ENCODE peak calls at places on chromosomes 4 and X, in eight cellular contexts. One of them, this sample, is unnamed.

GRCh38 chr4:41882622-41883347 is 52.4 kb upstream of the TMEM33 start:
- DNase-seq in stimulated activated CD4-positive, alpha-beta T cell treated with anti-CD3 and anti-CD28 coated beads, TNF-alpha, amount 100 ng/mL, for 24 hours: peak; percentile 48
- DNase-seq in activated gamma-delta T cell treated with Interleukin-2 at 50 U/mL for 16 hours: peak; percentile 42
- DNase-seq in CD8-positive, alpha-beta memory T cell: peak; percentile 23
- DNase-seq in NCI-H1105 treated with DMSO at 0.1 percent for 48 hours: peak; percentile 59
- DNase-seq in suprapubic skin: no peak
- DNase-seq in fibroblast of gingiva: peak; percentile 14
- DNase-seq in mammary epithelial cell: peak; percentile 21
- DNase-seq in this sample: no peak

GRCh38 chr4:67083496-67083895 is 461.8 kb downstream of the CENPC start:
- DNase-seq in stimulated activated CD4-positive, alpha-beta T cell treated with anti-CD3 and anti-CD28 coated beads, TNF-alpha, amount 100 ng/mL, for 24 hours: no peak
- DNase-seq in activated gamma-delta T cell treated with Interleukin-2 at 50 U/mL for 16 hours: no peak
- DNase-seq in CD8-positive, alpha-beta memory T cell: no peak
- DNase-seq in NCI-H1105 treated with DMSO at 0.1 percent for 48 hours: no peak
- DNase-seq in suprapubic skin: no peak
- DNase-seq in fibroblast of gingiva: no peak
- DNase-seq in mammary epithelial cell: no peak
- DNase-seq in this sample: no peak

GRCh38 chr4:147736458-147736857 is 4.6 kb downstream of the ARHGAP10 start:
- DNase-seq in stimulated activated CD4-positive, alpha-beta T cell treated with anti-CD3 and anti-CD28 coated beads, TNF-alpha, amount 100 ng/mL, for 24 hours: no peak
- DNase-seq in activated gamma-delta T cell treated with Interleukin-2 at 50 U/mL for 16 hours: no peak
- DNase-seq in CD8-positive, alpha-beta memory T cell: no peak
- DNase-seq in NCI-H1105 treated with DMSO at 0.1 percent for 48 hours: no peak
- DNase-seq in suprapubic skin: no peak
- DNase-seq in fibroblast of gingiva: peak; percentile 78
- DNase-seq in mammary epithelial cell: peak; percentile 66
- DNase-seq in this sample: no peak

GRCh38 chr4:125705681-125706080 is 390.9 kb downstream of the FAT4 start:
- DNase-seq in stimulated activated CD4-positive, alpha-beta T cell treated with anti-CD3 and anti-CD28 coated beads, TNF-alpha, amount 100 ng/mL, for 24 hours: no peak
- DNase-seq in activated gamma-delta T cell treated with Interleukin-2 at 50 U/mL for 16 hours: no peak
- DNase-seq in CD8-positive, alpha-beta memory T cell: no peak
- DNase-seq in NCI-H1105 treated with DMSO at 0.1 percent for 48 hours: no peak
- DNase-seq in suprapubic skin: no peak
- DNase-seq in fibroblast of gingiva: no peak
- DNase-seq in mammary epithelial cell: no peak
- DNase-seq in this sample: no peak

GRCh38 chr4:105246712-105247111 is 100.0 kb downstream of the TET2 start:
- DNase-seq in stimulated activated CD4-positive, alpha-beta T cell treated with anti-CD3 and anti-CD28 coated beads, TNF-alpha, amount 100 ng/mL, for 24 hours: no peak
- DNase-seq in activated gamma-delta T cell treated with Interleukin-2 at 50 U/mL for 16 hours: no peak
- DNase-seq in CD8-positive, alpha-beta memory T cell: no peak
- DNase-seq in NCI-H1105 treated with DMSO at 0.1 percent for 48 hours: no peak
- DNase-seq in suprapubic skin: no peak
- DNase-seq in fibroblast of gingiva: peak; percentile 68
- DNase-seq in mammary epithelial cell: no peak
- DNase-seq in this sample: no peak

GRCh38 chr4:101346562-101347266 is 612 bp downstream of the PPP3CA start:
- DNase-seq in stimulated activated CD4-positive, alpha-beta T cell treated with anti-CD3 and anti-CD28 coated beads, TNF-alpha, amount 100 ng/mL, for 24 hours: peak; percentile 44
- DNase-seq in activated gamma-delta T cell treated with Interleukin-2 at 50 U/mL for 16 hours: peak; percentile 55
- DNase-seq in CD8-positive, alpha-beta memory T cell: peak; percentile 53
- DNase-seq in NCI-H1105 treated with DMSO at 0.1 percent for 48 hours: peak; percentile 25
- DNase-seq in suprapubic skin: peak; percentile 89
- DNase-seq in fibroblast of gingiva: peak; percentile 69
- DNase-seq in mammary epithelial cell: peak; percentile 65
- DNase-seq in this sample: peak; percentile 76

GRCh38 chr4:24330198-24330972 is 254.0 kb downstream of the DHX15 start:
- DNase-seq in stimulated activated CD4-positive, alpha-beta T cell treated with anti-CD3 and anti-CD28 coated beads, TNF-alpha, amount 100 ng/mL, for 24 hours: no peak
- DNase-seq in activated gamma-delta T cell treated with Interleukin-2 at 50 U/mL for 16 hours: no peak
- DNase-seq in CD8-positive, alpha-beta memory T cell: no peak
- DNase-seq in NCI-H1105 treated with DMSO at 0.1 percent for 48 hours: no peak
- DNase-seq in suprapubic skin: no peak
- DNase-seq in fibroblast of gingiva: peak; percentile 83
- DNase-seq in mammary epithelial cell: no peak
- DNase-seq in this sample: no peak

GRCh38 chr4:7023486-7023885 is 19.7 kb upstream of the TADA2B start:
- DNase-seq in stimulated activated CD4-positive, alpha-beta T cell treated with anti-CD3 and anti-CD28 coated beads, TNF-alpha, amount 100 ng/mL, for 24 hours: no peak
- DNase-seq in activated gamma-delta T cell treated with Interleukin-2 at 50 U/mL for 16 hours: no peak
- DNase-seq in CD8-positive, alpha-beta memory T cell: no peak
- DNase-seq in NCI-H1105 treated with DMSO at 0.1 percent for 48 hours: no peak
- DNase-seq in suprapubic skin: no peak
- DNase-seq in fibroblast of gingiva: no peak
- DNase-seq in mammary epithelial cell: no peak
- DNase-seq in this sample: no peak

GRCh38 chr4:140931904-140932303 is 175.7 kb upstream of the TBC1D9 start:
- DNase-seq in stimulated activated CD4-positive, alpha-beta T cell treated with anti-CD3 and anti-CD28 coated beads, TNF-alpha, amount 100 ng/mL, for 24 hours: no peak
- DNase-seq in activated gamma-delta T cell treated with Interleukin-2 at 50 U/mL for 16 hours: no peak
- DNase-seq in CD8-positive, alpha-beta memory T cell: no peak
- DNase-seq in NCI-H1105 treated with DMSO at 0.1 percent for 48 hours: no peak
- DNase-seq in suprapubic skin: no peak
- DNase-seq in fibroblast of gingiva: no peak
- DNase-seq in mammary epithelial cell: no peak
- DNase-seq in this sample: no peak

GRCh38 chr4:138053601-138054322 is 188.4 kb downstream of the SLC7A11 start:
- DNase-seq in stimulated activated CD4-positive, alpha-beta T cell treated with anti-CD3 and anti-CD28 coated beads, TNF-alpha, amount 100 ng/mL, for 24 hours: no peak
- DNase-seq in activated gamma-delta T cell treated with Interleukin-2 at 50 U/mL for 16 hours: no peak
- DNase-seq in CD8-positive, alpha-beta memory T cell: no peak
- DNase-seq in NCI-H1105 treated with DMSO at 0.1 percent for 48 hours: no peak
- DNase-seq in suprapubic skin: no peak
- DNase-seq in fibroblast of gingiva: peak; percentile 76
- DNase-seq in mammary epithelial cell: peak; percentile 85
- DNase-seq in this sample: no peak

GRCh38 chr4:91769912-91770311 is 533.9 kb upstream of the GRID2 start:
- DNase-seq in stimulated activated CD4-positive, alpha-beta T cell treated with anti-CD3 and anti-CD28 coated beads, TNF-alpha, amount 100 ng/mL, for 24 hours: no peak
- DNase-seq in activated gamma-delta T cell treated with Interleukin-2 at 50 U/mL for 16 hours: no peak
- DNase-seq in CD8-positive, alpha-beta memory T cell: no peak
- DNase-seq in NCI-H1105 treated with DMSO at 0.1 percent for 48 hours: no peak
- DNase-seq in suprapubic skin: no peak
- DNase-seq in fibroblast of gingiva: no peak
- DNase-seq in mammary epithelial cell: no peak
- DNase-seq in this sample: no peak

GRCh38 chr4:48081196-48081595 is 52.9 kb downstream of the TXK start:
- DNase-seq in stimulated activated CD4-positive, alpha-beta T cell treated with anti-CD3 and anti-CD28 coated beads, TNF-alpha, amount 100 ng/mL, for 24 hours: no peak
- DNase-seq in activated gamma-delta T cell treated with Interleukin-2 at 50 U/mL for 16 hours: no peak
- DNase-seq in CD8-positive, alpha-beta memory T cell: no peak
- DNase-seq in NCI-H1105 treated with DMSO at 0.1 percent for 48 hours: no peak
- DNase-seq in suprapubic skin: no peak
- DNase-seq in fibroblast of gingiva: no peak
- DNase-seq in mammary epithelial cell: no peak
- DNase-seq in this sample: no peak

GRCh38 chr4:144591401-144591800 is 54.6 kb upstream of the HHIP start:
- DNase-seq in stimulated activated CD4-positive, alpha-beta T cell treated with anti-CD3 and anti-CD28 coated beads, TNF-alpha, amount 100 ng/mL, for 24 hours: no peak
- DNase-seq in activated gamma-delta T cell treated with Interleukin-2 at 50 U/mL for 16 hours: no peak
- DNase-seq in CD8-positive, alpha-beta memory T cell: no peak
- DNase-seq in NCI-H1105 treated with DMSO at 0.1 percent for 48 hours: peak; percentile 82
- DNase-seq in suprapubic skin: no peak
- DNase-seq in fibroblast of gingiva: peak; percentile 76
- DNase-seq in mammary epithelial cell: peak; percentile 70
- DNase-seq in this sample: no peak

GRCh38 chr4:110799171-110799570 is 176.3 kb upstream of the PITX2 start:
- DNase-seq in stimulated activated CD4-positive, alpha-beta T cell treated with anti-CD3 and anti-CD28 coated beads, TNF-alpha, amount 100 ng/mL, for 24 hours: no peak
- DNase-seq in activated gamma-delta T cell treated with Interleukin-2 at 50 U/mL for 16 hours: no peak
- DNase-seq in CD8-positive, alpha-beta memory T cell: no peak
- DNase-seq in NCI-H1105 treated with DMSO at 0.1 percent for 48 hours: no peak
- DNase-seq in suprapubic skin: no peak
- DNase-seq in fibroblast of gingiva: no peak
- DNase-seq in mammary epithelial cell: no peak
- DNase-seq in this sample: no peak

GRCh38 chr4:140793291-140793690 is 37.1 kb upstream of the TBC1D9 start:
- DNase-seq in stimulated activated CD4-positive, alpha-beta T cell treated with anti-CD3 and anti-CD28 coated beads, TNF-alpha, amount 100 ng/mL, for 24 hours: no peak
- DNase-seq in activated gamma-delta T cell treated with Interleukin-2 at 50 U/mL for 16 hours: no peak
- DNase-seq in CD8-positive, alpha-beta memory T cell: no peak
- DNase-seq in NCI-H1105 treated with DMSO at 0.1 percent for 48 hours: no peak
- DNase-seq in suprapubic skin: no peak
- DNase-seq in fibroblast of gingiva: no peak
- DNase-seq in mammary epithelial cell: no peak
- DNase-seq in this sample: no peak

GRCh38 chr4:94577136-94577535 is 125.4 kb downstream of the PDLIM5 start:
- DNase-seq in stimulated activated CD4-positive, alpha-beta T cell treated with anti-CD3 and anti-CD28 coated beads, TNF-alpha, amount 100 ng/mL, for 24 hours: no peak
- DNase-seq in activated gamma-delta T cell treated with Interleukin-2 at 50 U/mL for 16 hours: no peak
- DNase-seq in CD8-positive, alpha-beta memory T cell: no peak
- DNase-seq in NCI-H1105 treated with DMSO at 0.1 percent for 48 hours: peak; percentile 77
- DNase-seq in suprapubic skin: no peak
- DNase-seq in fibroblast of gingiva: peak; percentile 60
- DNase-seq in mammary epithelial cell: no peak
- DNase-seq in this sample: no peak

GRCh38 chrX:77597090-77597489 is 149.9 kb downstream of the FGF16 start:
- DNase-seq in stimulated activated CD4-positive, alpha-beta T cell treated with anti-CD3 and anti-CD28 coated beads, TNF-alpha, amount 100 ng/mL, for 24 hours: no peak
- DNase-seq in activated gamma-delta T cell treated with Interleukin-2 at 50 U/mL for 16 hours: no peak
- DNase-seq in CD8-positive, alpha-beta memory T cell: no peak
- DNase-seq in NCI-H1105 treated with DMSO at 0.1 percent for 48 hours: no peak
- DNase-seq in suprapubic skin: no peak
- DNase-seq in fibroblast of gingiva: peak; percentile 16
- DNase-seq in mammary epithelial cell: peak; percentile 8
- DNase-seq in this sample: no peak

GRCh38 chr4:22500831-22501714 is 14.8 kb downstream of the ADGRA3 start:
- DNase-seq in stimulated activated CD4-positive, alpha-beta T cell treated with anti-CD3 and anti-CD28 coated beads, TNF-alpha, amount 100 ng/mL, for 24 hours: peak; percentile 31
- DNase-seq in activated gamma-delta T cell treated with Interleukin-2 at 50 U/mL for 16 hours: no peak
- DNase-seq in CD8-positive, alpha-beta memory T cell: no peak
- DNase-seq in NCI-H1105 treated with DMSO at 0.1 percent for 48 hours: no peak
- DNase-seq in suprapubic skin: no peak
- DNase-seq in fibroblast of gingiva: no peak
- DNase-seq in mammary epithelial cell: peak; percentile 95
- DNase-seq in this sample: no peak

GRCh38 chrX:2418000-2418399 is 82.8 kb downstream of the DHRSX start:
- DNase-seq in stimulated activated CD4-positive, alpha-beta T cell treated with anti-CD3 and anti-CD28 coated beads, TNF-alpha, amount 100 ng/mL, for 24 hours: no peak
- DNase-seq in activated gamma-delta T cell treated with Interleukin-2 at 50 U/mL for 16 hours: no peak
- DNase-seq in CD8-positive, alpha-beta memory T cell: no peak
- DNase-seq in NCI-H1105 treated with DMSO at 0.1 percent for 48 hours: no peak
- DNase-seq in suprapubic skin: no peak
- DNase-seq in fibroblast of gingiva: no peak
- DNase-seq in mammary epithelial cell: no peak
- DNase-seq in this sample: no peak

GRCh38 chr4:24042094-24042493 is 152.2 kb upstream of the PPARGC1A start:
- DNase-seq in stimulated activated CD4-positive, alpha-beta T cell treated with anti-CD3 and anti-CD28 coated beads, TNF-alpha, amount 100 ng/mL, for 24 hours: no peak
- DNase-seq in activated gamma-delta T cell treated with Interleukin-2 at 50 U/mL for 16 hours: no peak
- DNase-seq in CD8-positive, alpha-beta memory T cell: no peak
- DNase-seq in NCI-H1105 treated with DMSO at 0.1 percent for 48 hours: no peak
- DNase-seq in suprapubic skin: no peak
- DNase-seq in fibroblast of gingiva: peak; percentile 97
- DNase-seq in mammary epithelial cell: no peak
- DNase-seq in this sample: no peak

GRCh38 chr4:107643021-107643420 is 77.0 kb downstream of the PAPSS1 start:
- DNase-seq in stimulated activated CD4-positive, alpha-beta T cell treated with anti-CD3 and anti-CD28 coated beads, TNF-alpha, amount 100 ng/mL, for 24 hours: no peak
- DNase-seq in activated gamma-delta T cell treated with Interleukin-2 at 50 U/mL for 16 hours: no peak
- DNase-seq in CD8-positive, alpha-beta memory T cell: no peak
- DNase-seq in NCI-H1105 treated with DMSO at 0.1 percent for 48 hours: no peak
- DNase-seq in suprapubic skin: no peak
- DNase-seq in fibroblast of gingiva: peak; percentile 36
- DNase-seq in mammary epithelial cell: no peak
- DNase-seq in this sample: no peak

GRCh38 chr4:157978680-157979361 is 194.0 kb downstream of the GASK1B start:
- DNase-seq in stimulated activated CD4-positive, alpha-beta T cell treated with anti-CD3 and anti-CD28 coated beads, TNF-alpha, amount 100 ng/mL, for 24 hours: peak; percentile 3
- DNase-seq in activated gamma-delta T cell treated with Interleukin-2 at 50 U/mL for 16 hours: no peak
- DNase-seq in CD8-positive, alpha-beta memory T cell: no peak
- DNase-seq in NCI-H1105 treated with DMSO at 0.1 percent for 48 hours: peak; percentile 61
- DNase-seq in suprapubic skin: no peak
- DNase-seq in fibroblast of gingiva: peak; percentile 46
- DNase-seq in mammary epithelial cell: peak; percentile 44
- DNase-seq in this sample: no peak

GRCh38 chr4:169013396-169013795 is 3.3 kb upstream of the CBR4 start:
- DNase-seq in stimulated activated CD4-positive, alpha-beta T cell treated with anti-CD3 and anti-CD28 coated beads, TNF-alpha, amount 100 ng/mL, for 24 hours: no peak
- DNase-seq in activated gamma-delta T cell treated with Interleukin-2 at 50 U/mL for 16 hours: no peak
- DNase-seq in CD8-positive, alpha-beta memory T cell: no peak
- DNase-seq in NCI-H1105 treated with DMSO at 0.1 percent for 48 hours: no peak
- DNase-seq in suprapubic skin: no peak
- DNase-seq in fibroblast of gingiva: no peak
- DNase-seq in mammary epithelial cell: no peak
- DNase-seq in this sample: no peak

GRCh38 chr4:59598233-59598618 is 1601.9 kb upstream of the ADGRL3 start:
- DNase-seq in stimulated activated CD4-positive, alpha-beta T cell treated with anti-CD3 and anti-CD28 coated beads, TNF-alpha, amount 100 ng/mL, for 24 hours: no peak
- DNase-seq in activated gamma-delta T cell treated with Interleukin-2 at 50 U/mL for 16 hours: no peak
- DNase-seq in CD8-positive, alpha-beta memory T cell: no peak
- DNase-seq in NCI-H1105 treated with DMSO at 0.1 percent for 48 hours: no peak
- DNase-seq in suprapubic skin: no peak
- DNase-seq in fibroblast of gingiva: no peak
- DNase-seq in mammary epithelial cell: peak; percentile 7
- DNase-seq in this sample: no peak

GRCh38 chrX:49853661-49854060 is 24.6 kb downstream of the PAGE4 start:
- DNase-seq in stimulated activated CD4-positive, alpha-beta T cell treated with anti-CD3 and anti-CD28 coated beads, TNF-alpha, amount 100 ng/mL, for 24 hours: no peak
- DNase-seq in activated gamma-delta T cell treated with Interleukin-2 at 50 U/mL for 16 hours: no peak
- DNase-seq in CD8-positive, alpha-beta memory T cell: no peak
- DNase-seq in NCI-H1105 treated with DMSO at 0.1 percent for 48 hours: no peak
- DNase-seq in suprapubic skin: no peak
- DNase-seq in fibroblast of gingiva: no peak
- DNase-seq in mammary epithelial cell: no peak
- DNase-seq in this sample: no peak

GRCh38 chr4:124459922-124460301 is 252.6 kb downstream of the ANKRD50 start:
- DNase-seq in stimulated activated CD4-positive, alpha-beta T cell treated with anti-CD3 and anti-CD28 coated beads, TNF-alpha, amount 100 ng/mL, for 24 hours: no peak
- DNase-seq in activated gamma-delta T cell treated with Interleukin-2 at 50 U/mL for 16 hours: no peak
- DNase-seq in CD8-positive, alpha-beta memory T cell: no peak
- DNase-seq in NCI-H1105 treated with DMSO at 0.1 percent for 48 hours: no peak
- DNase-seq in suprapubic skin: no peak
- DNase-seq in fibroblast of gingiva: peak; percentile 63
- DNase-seq in mammary epithelial cell: no peak
- DNase-seq in this sample: no peak

GRCh38 chr4:128803783-128804182 is 5.7 kb upstream of the JADE1 start:
- DNase-seq in stimulated activated CD4-positive, alpha-beta T cell treated with anti-CD3 and anti-CD28 coated beads, TNF-alpha, amount 100 ng/mL, for 24 hours: no peak
- DNase-seq in activated gamma-delta T cell treated with Interleukin-2 at 50 U/mL for 16 hours: no peak
- DNase-seq in CD8-positive, alpha-beta memory T cell: no peak
- DNase-seq in NCI-H1105 treated with DMSO at 0.1 percent for 48 hours: no peak
- DNase-seq in suprapubic skin: no peak
- DNase-seq in fibroblast of gingiva: no peak
- DNase-seq in mammary epithelial cell: no peak
- DNase-seq in this sample: no peak

GRCh38 chrX:6440647-6441046 is 94.3 kb downstream of the VCX3A start:
- DNase-seq in stimulated activated CD4-positive, alpha-beta T cell treated with anti-CD3 and anti-CD28 coated beads, TNF-alpha, amount 100 ng/mL, for 24 hours: no peak
- DNase-seq in activated gamma-delta T cell treated with Interleukin-2 at 50 U/mL for 16 hours: no peak
- DNase-seq in CD8-positive, alpha-beta memory T cell: no peak
- DNase-seq in NCI-H1105 treated with DMSO at 0.1 percent for 48 hours: no peak
- DNase-seq in suprapubic skin: no peak
- DNase-seq in fibroblast of gingiva: no peak
- DNase-seq in mammary epithelial cell: no peak
- DNase-seq in this sample: no peak

GRCh38 chr4:168914095-168914494 is 96.0 kb downstream of the CBR4 start:
- DNase-seq in stimulated activated CD4-positive, alpha-beta T cell treated with anti-CD3 and anti-CD28 coated beads, TNF-alpha, amount 100 ng/mL, for 24 hours: no peak
- DNase-seq in activated gamma-delta T cell treated with Interleukin-2 at 50 U/mL for 16 hours: no peak
- DNase-seq in CD8-positive, alpha-beta memory T cell: no peak
- DNase-seq in NCI-H1105 treated with DMSO at 0.1 percent for 48 hours: no peak
- DNase-seq in suprapubic skin: no peak
- DNase-seq in fibroblast of gingiva: no peak
- DNase-seq in mammary epithelial cell: no peak
- DNase-seq in this sample: no peak

GRCh38 chr4:21469438-21470032 is 479.0 kb downstream of the KCNIP4 start:
- DNase-seq in stimulated activated CD4-positive, alpha-beta T cell treated with anti-CD3 and anti-CD28 coated beads, TNF-alpha, amount 100 ng/mL, for 24 hours: no peak
- DNase-seq in activated gamma-delta T cell treated with Interleukin-2 at 50 U/mL for 16 hours: no peak
- DNase-seq in CD8-positive, alpha-beta memory T cell: no peak
- DNase-seq in NCI-H1105 treated with DMSO at 0.1 percent for 48 hours: peak; percentile 54
- DNase-seq in suprapubic skin: no peak
- DNase-seq in fibroblast of gingiva: no peak
- DNase-seq in mammary epithelial cell: peak; percentile 16
- DNase-seq in this sample: no peak

GRCh38 chr4:164193676-164194075 is 560.3 kb upstream of the SMIM31 start:
- DNase-seq in stimulated activated CD4-positive, alpha-beta T cell treated with anti-CD3 and anti-CD28 coated beads, TNF-alpha, amount 100 ng/mL, for 24 hours: no peak
- DNase-seq in activated gamma-delta T cell treated with Interleukin-2 at 50 U/mL for 16 hours: no peak
- DNase-seq in CD8-positive, alpha-beta memory T cell: no peak
- DNase-seq in NCI-H1105 treated with DMSO at 0.1 percent for 48 hours: no peak
- DNase-seq in suprapubic skin: no peak
- DNase-seq in fibroblast of gingiva: no peak
- DNase-seq in mammary epithelial cell: no peak
- DNase-seq in this sample: no peak

GRCh38 chr4:6471303-6472007 is 959 bp downstream of the PPP2R2C start:
- DNase-seq in stimulated activated CD4-positive, alpha-beta T cell treated with anti-CD3 and anti-CD28 coated beads, TNF-alpha, amount 100 ng/mL, for 24 hours: no peak
- DNase-seq in activated gamma-delta T cell treated with Interleukin-2 at 50 U/mL for 16 hours: no peak
- DNase-seq in CD8-positive, alpha-beta memory T cell: no peak
- DNase-seq in NCI-H1105 treated with DMSO at 0.1 percent for 48 hours: no peak
- DNase-seq in suprapubic skin: no peak
- DNase-seq in fibroblast of gingiva: no peak
- DNase-seq in mammary epithelial cell: no peak
- DNase-seq in this sample: peak; percentile 51

GRCh38 chrX:67543818-67544217 is at the start of gene AR:
- DNase-seq in stimulated activated CD4-positive, alpha-beta T cell treated with anti-CD3 and anti-CD28 coated beads, TNF-alpha, amount 100 ng/mL, for 24 hours: no peak
- DNase-seq in activated gamma-delta T cell treated with Interleukin-2 at 50 U/mL for 16 hours: no peak
- DNase-seq in CD8-positive, alpha-beta memory T cell: no peak
- DNase-seq in NCI-H1105 treated with DMSO at 0.1 percent for 48 hours: no peak
- DNase-seq in suprapubic skin: peak; percentile 78
- DNase-seq in fibroblast of gingiva: peak; percentile 81
- DNase-seq in mammary epithelial cell: no peak
- DNase-seq in this sample: peak; percentile 79

GRCh38 chrX:1389181-1389992 is 2.5 kb downstream of the SLC25A6 start:
- DNase-seq in stimulated activated CD4-positive, alpha-beta T cell treated with anti-CD3 and anti-CD28 coated beads, TNF-alpha, amount 100 ng/mL, for 24 hours: no peak
- DNase-seq in activated gamma-delta T cell treated with Interleukin-2 at 50 U/mL for 16 hours: no peak
- DNase-seq in CD8-positive, alpha-beta memory T cell: no peak
- DNase-seq in NCI-H1105 treated with DMSO at 0.1 percent for 48 hours: no peak
- DNase-seq in suprapubic skin: peak; percentile 68
- DNase-seq in fibroblast of gingiva: no peak
- DNase-seq in mammary epithelial cell: no peak
- DNase-seq in this sample: no peak

This sample was measured in cardiac septum.